ENCODE peak calls at places on chromosomes 3 and 15, in eight cellular contexts. B is suprapubic skin, Q is nephron progenitor cell, C is IMR-90, G is left ventricle myocardium inferior, D is GM23338, V is neural progenitor cell, W is adrenal gland. X is an unnamed sample.

GRCh38 chr3:159865042-159865579 is 123.5 kb upstream of the IL12A start:
- DNase-seq in B (no peak), Q (no peak), C (peak), G (no peak), D (no peak), V (no peak), W (no peak), X (no peak)

GRCh38 chr3:194058189-194058571 is 77.8 kb upstream of the HES1 start:
- DNase-seq in B (no peak), Q (peak), C (peak), G (peak), D (peak), V (peak), W (peak), X (no peak)

GRCh38 chr15:89179966-89180875 is 41.2 kb downstream of the RLBP1 start:
- DNase-seq in B (no peak), Q (no peak), C (peak), G (no peak), D (no peak), V (no peak), W (no peak), X (no peak)

GRCh38 chr15:34650177-34650576 is 66.7 kb upstream of the GOLGA8B start:
- DNase-seq in B (no peak), Q (no peak), C (peak), G (no peak), D (no peak), V (no peak), W (no peak), X (no peak)

GRCh38 chr3:190840146-190840545 is 22.3 kb downstream of the GMNC start:
- DNase-seq in B (no peak), Q (peak), C (peak), G (no peak), D (no peak), V (peak), W (no peak), X (no peak)

GRCh38 chr3:24678441-24678865 is 183.8 kb upstream of the THRB start:
- DNase-seq in B (no peak), Q (no peak), C (peak), G (no peak), D (no peak), V (no peak), W (no peak), X (no peak)

GRCh38 chr3:195853036-195853435 is 41.3 kb upstream of the MUC4 start:
- DNase-seq in B (no peak), Q (no peak), C (no peak), G (no peak), D (no peak), V (no peak), W (no peak), X (peak)

GRCh38 chr3:159765025-159765859 is 223.4 kb upstream of the IL12A start:
- DNase-seq in B (peak), Q (peak), C (peak), G (peak), D (peak), V (peak), W (peak), X (peak)

GRCh38 chr3:10779293-10779805 is 36.7 kb upstream of the SLC6A11 start:
- DNase-seq in B (peak), Q (no peak), C (no peak), G (no peak), D (no peak), V (no peak), W (no peak), X (no peak)

GRCh38 chr15:29376580-29376979 is 107.0 kb upstream of the NSMCE3 start:
- DNase-seq in B (no peak), Q (no peak), C (no peak), G (no peak), D (peak), V (peak), W (no peak), X (no peak)

GRCh38 chr15:67023517-67024321 is 41.7 kb upstream of the SMAD3 start:
- DNase-seq in B (no peak), Q (no peak), C (no peak), G (no peak), D (no peak), V (no peak), W (no peak), X (no peak)

GRCh38 chr3:9293066-9293465 is 43.6 kb upstream of the SRGAP3 start:
- DNase-seq in B (no peak), Q (no peak), C (no peak), G (no peak), D (no peak), V (no peak), W (no peak), X (no peak)

GRCh38 chr15:80152896-80153876 is at the start of gene FAH:
- DNase-seq in B (peak), Q (peak), C (peak), G (no peak), D (peak), V (peak), W (peak), X (no peak)

GRCh38 chr15:58142827-58143226 is 4.6 kb downstream of the AQP9 start:
- DNase-seq in B (no peak), Q (no peak), C (no peak), G (no peak), D (no peak), V (no peak), W (no peak), X (no peak)

GRCh38 chr3:126848991-126849390 is 133.9 kb upstream of the PLXNA1 start:
- DNase-seq in B (no peak), Q (no peak), C (no peak), G (no peak), D (no peak), V (no peak), W (no peak), X (no peak)

GRCh38 chr3:114299421-114299820 is 5.6 kb downstream of the TIGIT start:
- DNase-seq in B (no peak), Q (peak), C (no peak), G (no peak), D (peak), V (peak), W (peak), X (no peak)

GRCh38 chr15:51375966-51376640 is 34.6 kb downstream of the GLDN start:
- DNase-seq in B (no peak), Q (no peak), C (peak), G (no peak), D (no peak), V (no peak), W (no peak), X (no peak)

GRCh38 chr3:192812736-192813383 is 85.5 kb upstream of the FGF12 start:
- DNase-seq in B (no peak), Q (peak), C (peak), G (no peak), D (peak), V (peak), W (no peak), X (no peak)

GRCh38 chr3:18440053-18440768 is 15.1 kb upstream of the SATB1 start:
- DNase-seq in B (no peak), Q (no peak), C (peak), G (no peak), D (no peak), V (no peak), W (no peak), X (no peak)

GRCh38 chr3:112411425-112411824 is 78.5 kb downstream of the CD200 start:
- DNase-seq in B (no peak), Q (no peak), C (peak), G (no peak), D (no peak), V (no peak), W (no peak), X (no peak)

GRCh38 chr3:155232605-155233004 is 60.9 kb downstream of the STRIT1 start:
- DNase-seq in B (peak), Q (no peak), C (peak), G (peak), D (peak), V (no peak), W (peak), X (no peak)

GRCh38 chr3:56154297-56154696 is 314.0 kb downstream of the ERC2 start:
- DNase-seq in B (no peak), Q (no peak), C (no peak), G (no peak), D (no peak), V (no peak), W (no peak), X (no peak)

GRCh38 chr3:142894493-142894892 is 5.6 kb upstream of the PCOLCE2 start:
- DNase-seq in B (no peak), Q (no peak), C (no peak), G (no peak), D (no peak), V (no peak), W (no peak), X (no peak)

GRCh38 chr15:71687902-71688508 is 122.3 kb upstream of the NR2E3 start:
- DNase-seq in B (no peak), Q (no peak), C (peak), G (no peak), D (no peak), V (no peak), W (no peak), X (no peak)

GRCh38 chr15:95760508-95760907 is 570.0 kb upstream of the NR2F2 start:
- DNase-seq in B (no peak), Q (peak), C (no peak), G (no peak), D (peak), V (peak), W (peak), X (no peak)

GRCh38 chr3:179189764-179190163 is 41.6 kb downstream of the PIK3CA start:
- DNase-seq in B (no peak), Q (no peak), C (peak), G (no peak), D (no peak), V (no peak), W (no peak), X (no peak)

GRCh38 chr15:68379058-68379758 is 52.8 kb downstream of the ITGA11 start:
- DNase-seq in B (no peak), Q (no peak), C (no peak), G (no peak), D (no peak), V (no peak), W (no peak), X (no peak)

GRCh38 chr15:100263721-100264455 is 77.9 kb downstream of the ADAMTS17 start:
- DNase-seq in B (no peak), Q (no peak), C (no peak), G (no peak), D (no peak), V (no peak), W (no peak), X (no peak)

GRCh38 chr3:134060561-134061385 is 31.0 kb upstream of the SLCO2A1 start:
- DNase-seq in B (peak), Q (no peak), C (no peak), G (no peak), D (no peak), V (no peak), W (no peak), X (no peak)

GRCh38 chr3:111690242-111690641 is 95.1 kb upstream of the ZBED2 start:
- DNase-seq in B (no peak), Q (no peak), C (peak), G (no peak), D (no peak), V (peak), W (no peak), X (no peak)

GRCh38 chr15:77420610-77421369 is at the start of gene HMG20A:
- DNase-seq in B (peak), Q (peak), C (peak), G (peak), D (peak), V (peak), W (peak), X (no peak)

GRCh38 chr3:105365536-105366301 is 990 bp upstream of the ALCAM start:
- DNase-seq in B (peak), Q (peak), C (peak), G (no peak), D (peak), V (peak), W (no peak), X (no peak)

GRCh38 chr3:14416453-14416852 is 14.0 kb downstream of the SLC6A6 start:
- DNase-seq in B (no peak), Q (no peak), C (no peak), G (no peak), D (no peak), V (no peak), W (no peak), X (peak)

GRCh38 chr3:128496602-128497304 is 3.8 kb upstream of the GATA2 start:
- DNase-seq in B (peak), Q (no peak), C (no peak), G (no peak), D (peak), V (peak), W (peak), X (peak)

GRCh38 chr15:91853501-91853967 is at the start of gene SLCO3A1:
- DNase-seq in B (peak), Q (peak), C (peak), G (peak), D (peak), V (peak), W (peak), X (no peak)

GRCh38 chr3:158167737-158168469 is 58.0 kb downstream of the RSRC1 start:
- DNase-seq in B (no peak), Q (no peak), C (peak), G (no peak), D (no peak), V (no peak), W (no peak), X (no peak)

GRCh38 chr3:25259871-25260270 is 168.2 kb upstream of the RARB start:
- DNase-seq in B (no peak), Q (no peak), C (no peak), G (no peak), D (no peak), V (peak), W (no peak), X (no peak)

GRCh38 chr3:15099364-15100098 is 583 bp upstream of the RBSN start:
- DNase-seq in B (no peak), Q (no peak), C (no peak), G (no peak), D (peak), V (peak), W (no peak), X (no peak)

GRCh38 chr15:44720460-44721185 is 9.3 kb downstream of the B2M start:
- DNase-seq in B (no peak), Q (no peak), C (no peak), G (no peak), D (no peak), V (no peak), W (no peak), X (no peak)

GRCh38 chr3:153906366-153906765 is 214.8 kb upstream of the ARHGEF26 start:
- DNase-seq in B (no peak), Q (no peak), C (no peak), G (no peak), D (no peak), V (no peak), W (no peak), X (no peak)

GRCh38 chr3:153901152-153901551 is 220.0 kb upstream of the ARHGEF26 start:
- DNase-seq in B (no peak), Q (no peak), C (no peak), G (no peak), D (no peak), V (no peak), W (no peak), X (no peak)

GRCh38 chr3:153897842-153898241 is 223.3 kb upstream of the ARHGEF26 start:
- DNase-seq in B (no peak), Q (no peak), C (no peak), G (no peak), D (no peak), V (no peak), W (no peak), X (no peak)

GRCh38 chr3:153901991-153902390 is 219.2 kb upstream of the ARHGEF26 start:
- DNase-seq in B (no peak), Q (no peak), C (peak), G (no peak), D (no peak), V (no peak), W (no peak), X (no peak)

DNA sequence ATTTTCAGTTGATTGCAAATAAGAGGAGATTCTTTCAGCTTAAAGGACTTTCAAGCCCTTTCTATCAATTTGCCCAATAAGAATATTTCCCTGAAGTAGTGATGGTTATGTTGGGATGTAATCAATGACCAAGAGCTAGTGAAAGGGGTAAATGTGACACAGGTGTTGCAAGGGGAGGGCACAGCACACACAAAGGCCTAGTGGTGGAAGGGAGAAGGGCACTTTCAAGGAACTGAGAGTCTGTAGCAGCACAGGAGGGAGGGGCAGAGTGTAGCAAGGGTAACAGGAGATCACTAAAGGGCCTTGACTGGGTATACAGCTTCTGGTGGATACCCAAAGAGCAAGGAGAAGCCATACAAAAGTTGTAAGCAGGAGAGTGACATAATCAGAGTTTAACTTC is 217.8 kb upstream of the ARHGEF26 start:
- DNase-seq in B (no peak), Q (no peak), C (no peak), G (no peak), D (peak), V (peak), W (no peak), X (no peak)
- TF ChIP-seq CTCF in B (no peak), Q (no peak), C (no peak), G (no peak), D (peak), V (peak), W (no peak), X (no peak)

GRCh38 chr3:46695177-46695961 is 1.9 kb upstream of the ALS2CL start:
- DNase-seq in B (peak), Q (peak), C (no peak), G (peak), D (peak), V (peak), W (peak), X (no peak)
- TF ChIP-seq CTCF in B (peak), Q (peak), C (peak), G (peak), D (peak), V (peak), W (no peak), X (peak)

GRCh38 chr15:99170476-99171065 is 65.7 kb downstream of the SYNM start:
- DNase-seq in B (no peak), Q (no peak), C (no peak), G (no peak), D (no peak), V (no peak), W (no peak), X (no peak)
- TF ChIP-seq CTCF in B (no peak), Q (no peak), C (no peak), G (peak), D (peak), V (no peak), W (no peak), X (peak)

GRCh38 chr15:46315540-46315939 is 680.7 kb downstream of the SQOR start:
- DNase-seq in B (no peak), Q (no peak), C (no peak), G (no peak), D (no peak), V (no peak), W (no peak), X (no peak)

GRCh38 chr15:46316024-46316423 is 681.2 kb downstream of the SQOR start:
- DNase-seq in B (no peak), Q (no peak), C (no peak), G (no peak), D (no peak), V (no peak), W (no peak), X (no peak)

GRCh38 chr15:46309914-46310313 is 675.1 kb downstream of the SQOR start:
- DNase-seq in B (no peak), Q (peak), C (no peak), G (no peak), D (peak), V (peak), W (no peak), X (no peak)

DNA sequence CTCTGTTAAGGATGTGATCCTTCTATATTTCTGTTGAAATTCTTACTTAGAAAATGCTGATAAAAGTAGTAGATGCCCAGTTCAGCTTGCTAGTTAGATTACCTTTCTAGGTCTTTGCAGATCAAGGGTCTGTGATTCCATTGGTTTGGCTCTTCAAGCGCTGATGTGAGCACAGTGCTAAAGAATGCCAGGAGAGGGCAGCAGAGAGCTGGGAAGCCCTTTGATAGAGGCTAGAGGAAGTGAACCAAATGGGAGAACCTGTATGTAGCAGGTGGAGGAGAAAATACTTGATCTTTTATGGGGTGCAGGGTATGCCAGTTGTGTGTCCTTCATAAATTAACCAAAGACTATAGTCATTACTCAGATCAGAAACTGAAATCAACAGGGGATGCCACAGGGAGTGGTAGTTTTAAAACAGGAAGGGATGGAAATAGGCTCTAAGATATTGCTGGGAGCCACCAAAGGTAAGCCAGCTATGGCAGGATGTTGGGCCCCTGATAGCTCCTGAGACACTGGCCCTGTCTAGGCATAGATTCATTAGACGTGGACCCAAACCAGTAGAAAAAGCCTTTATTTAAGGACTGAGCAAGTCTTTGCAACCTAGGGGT is 677.4 kb downstream of the SQOR start:
- DNase-seq in B (no peak), Q (peak), C (peak), G (peak), D (peak), V (peak), W (peak), X (no peak)
- TF ChIP-seq CTCF in B (peak), Q (peak), C (peak), G (peak), D (peak), V (peak), W (peak), X (peak)

GRCh38 chr3:30437172-30437571 is 169.2 kb upstream of the TGFBR2 start:
- DNase-seq in B (peak), Q (peak), C (peak), G (no peak), D (peak), V (peak), W (peak), X (no peak)
- TF ChIP-seq CTCF in B (no peak), Q (no peak), C (no peak), G (peak), D (no peak), V (no peak), W (no peak), X (peak)

GRCh38 chr15:101441706-101442105 is 47.8 kb downstream of the PCSK6 start:
- DNase-seq in B (no peak), Q (no peak), C (no peak), G (no peak), D (no peak), V (no peak), W (no peak), X (no peak)
- TF ChIP-seq CTCF in B (no peak), Q (no peak), C (no peak), G (no peak), D (no peak), V (no peak), W (no peak), X (no peak)

DNA sequence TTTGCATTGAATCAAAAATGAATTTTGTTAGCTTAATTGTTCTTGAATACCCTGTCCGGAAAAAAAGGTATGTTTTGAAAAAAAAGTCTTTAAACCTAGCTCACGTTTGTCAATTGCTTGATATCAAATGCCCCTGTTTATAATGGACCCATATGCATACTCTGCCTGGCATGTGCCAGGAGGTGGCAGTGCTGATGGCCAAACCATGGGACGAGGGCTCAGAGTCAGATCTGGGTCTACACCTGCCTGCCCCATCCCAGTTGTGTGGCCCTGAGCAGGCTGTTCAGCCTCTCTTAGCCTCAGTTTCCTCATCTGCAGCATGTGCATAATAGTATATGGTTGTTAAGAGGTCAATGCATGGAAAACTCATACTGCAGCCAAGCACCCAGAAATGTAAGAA is 38.8 kb downstream of the PRKCD start:
- DNase-seq in B (no peak), Q (no peak), C (no peak), G (no peak), D (no peak), V (no peak), W (no peak), X (peak)
- TF ChIP-seq CTCF in B (no peak), Q (no peak), C (peak), G (no peak), D (peak), V (no peak), W (no peak), X (peak)

GRCh38 chr3:170054204-170054603 is 16.4 kb downstream of the GPR160 start:
- DNase-seq in B (no peak), Q (no peak), C (no peak), G (no peak), D (peak), V (no peak), W (no peak), X (no peak)
- TF ChIP-seq CTCF in B (no peak), Q (no peak), C (peak), G (peak), D (peak), V (peak), W (no peak), X (peak)